ENCODE peak calls at places on chromosomes 4 and X, in six cellular contexts. I is T-helper 17 cell; R is iris pigment epithelial cell; U is stimulated activated CD4-positive, alpha-beta T cell treated with anti-CD3 and anti-CD28 coated beads, Interleukin-2, amount 100 ng/mL, for 24 hours; M is psoas muscle; O is SW 1271. B is an unnamed sample.

GRCh38 chrX:22037911-22038537 is 5.9 kb downstream of the PHEX start:
- DNase-seq in I (no peak), R (no peak), U (no peak), M (no peak), O (no peak), B (no peak)

GRCh38 chr4:9925750-9926439 is 95.4 kb downstream of the SLC2A9 start:
- DNase-seq in I (no peak), R (no peak), U (no peak), M (no peak), O (no peak), B (no peak)

GRCh38 chrX:107451754-107452153 is 2.3 kb downstream of the FRMPD3 start:
- DNase-seq in I (no peak), R (no peak), U (no peak), M (no peak), O (no peak), B (no peak)

GRCh38 chrX:131830400-131831184 is 192.5 kb upstream of the STK26 start:
- DNase-seq in I (no peak), R (peak; percentile 43), U (peak; percentile 59), M (peak; percentile 55), O (no peak), B (peak; percentile 63)

GRCh38 chrX:96764864-96765263 is 80.2 kb downstream of the DIAPH2 start:
- DNase-seq in I (no peak), R (no peak), U (no peak), M (no peak), O (no peak), B (no peak)

GRCh38 chr4:127188847-127189246 is 443.9 kb upstream of the INTU start:
- DNase-seq in I (no peak), R (no peak), U (no peak), M (no peak), O (no peak), B (no peak)

GRCh38 chr4:119240568-119240967 is 28.1 kb downstream of the USP53 start:
- DNase-seq in I (no peak), R (no peak), U (no peak), M (no peak), O (no peak), B (no peak)

GRCh38 chr4:77082886-77083608 is 7.3 kb upstream of the CCNI start:
- DNase-seq in I (no peak), R (no peak), U (no peak), M (no peak), O (no peak), B (no peak)

GRCh38 chrX:22462959-22463358 is 190.2 kb downstream of the CBLL2 start:
- DNase-seq in I (no peak), R (no peak), U (no peak), M (no peak), O (no peak), B (no peak)

GRCh38 chr4:127698789-127699200 is 31.4 kb upstream of the SLC25A31 start:
- DNase-seq in I (no peak), R (peak; percentile 95), U (no peak), M (no peak), O (no peak), B (peak; percentile 54)

GRCh38 chr4:170804930-170805329 is 715.2 kb upstream of the AADAT start:
- DNase-seq in I (no peak), R (no peak), U (no peak), M (no peak), O (no peak), B (no peak)

GRCh38 chrX:112636951-112637541 is 42.7 kb downstream of the LHFPL1 start:
- DNase-seq in I (no peak), R (peak; percentile 52), U (no peak), M (no peak), O (no peak), B (peak; percentile 95)